ENCODE peak calls at places on chromosome 9, in four cellular contexts. E is breast epithelium, C is thoracic aorta, U is brain microvascular endothelial cell. K is an unnamed sample.

GRCh38 chr9:134185536-134186011 is 21.2 kb upstream of the RNU6ATAC start:
- DNase-seq in C (no peak), U (no peak), E (no peak), K (no peak)

GRCh38 chr9:108271646-108272349 is 584.0 kb downstream of the ACTL7B start:
- DNase-seq in U (peak), E (no peak), C (no peak), K (no peak)

GRCh38 chr9:116646661-116647514 is 40.2 kb upstream of the TRIM32 start:
- DNase-seq in C (no peak), E (no peak), U (peak), K (no peak)

GRCh38 chr9:105259274-105259673 is 14.8 kb downstream of the SLC44A1 start:
- DNase-seq in U (no peak), C (no peak), E (no peak), K (no peak)

GRCh38 chr9:38107811-38108304 is 38.8 kb upstream of the SHB start:
- DNase-seq in C (no peak), U (no peak), E (no peak), K (no peak)

GRCh38 chr9:21155501-21155900 is 11.0 kb downstream of the IFNA21 start:
- DNase-seq in C (no peak), U (peak), E (no peak), K (no peak)

GRCh38 chr9:9846538-9846937 is 766.3 kb downstream of the PTPRD start:
- DNase-seq in C (no peak), E (no peak), U (no peak), K (no peak)

GRCh38 chr9:86341007-86341491 is 13.2 kb downstream of the TUT7 start:
- DNase-seq in U (no peak), C (no peak), E (no peak), K (no peak)

GRCh38 chr9:38671372-38671731 is 48.6 kb downstream of the FAM240B start:
- DNase-seq in U (no peak), C (no peak), E (no peak), K (no peak)

GRCh38 chr9:96413312-96414221 is 4.6 kb downstream of the ZNF367 start:
- DNase-seq in U (no peak), C (no peak), E (no peak), K (no peak)

GRCh38 chr9:134970719-134971118 is 53.0 kb upstream of the FCN1 start:
- DNase-seq in E (peak), U (no peak), C (no peak), K (no peak)

GRCh38 chr9:132020845-132021510 is 58.7 kb downstream of the MED27 start:
- DNase-seq in C (no peak), U (no peak), E (no peak), K (no peak)

GRCh38 chr9:93903886-93904648 is 51.1 kb downstream of the BARX1 start:
- DNase-seq in U (no peak), C (no peak), E (no peak), K (no peak)

GRCh38 chr9:18531127-18531526 is 57.2 kb downstream of the ADAMTSL1 start:
- DNase-seq in C (no peak), U (no peak), E (no peak), K (no peak)

GRCh38 chr9:13971415-13971814 is 342.5 kb downstream of the NFIB start:
- DNase-seq in C (no peak), U (no peak), E (no peak), K (no peak)

GRCh38 chr9:136114606-136115005 is 4.1 kb downstream of the TMEM250 start:
- DNase-seq in U (no peak), C (no peak), E (no peak), K (no peak)

GRCh38 chr9:88387035-88387732 is 1.1 kb upstream of the SPIN1 start:
- DNase-seq in C (peak), E (no peak), U (peak), K (peak)

GRCh38 chr9:34591091-34591910 is 1.8 kb upstream of the CNTFR start:
- DNase-seq in E (peak), U (peak), C (no peak), K (peak)

GRCh38 chr9:111857555-111858211 is 38.9 kb upstream of the UGCG start:
- DNase-seq in U (peak), C (no peak), E (no peak), K (no peak)

GRCh38 chr9:111759762-111760639 is 34.7 kb downstream of the SHOC1 start:
- DNase-seq in U (peak), C (no peak), E (no peak), K (no peak)

DNA sequence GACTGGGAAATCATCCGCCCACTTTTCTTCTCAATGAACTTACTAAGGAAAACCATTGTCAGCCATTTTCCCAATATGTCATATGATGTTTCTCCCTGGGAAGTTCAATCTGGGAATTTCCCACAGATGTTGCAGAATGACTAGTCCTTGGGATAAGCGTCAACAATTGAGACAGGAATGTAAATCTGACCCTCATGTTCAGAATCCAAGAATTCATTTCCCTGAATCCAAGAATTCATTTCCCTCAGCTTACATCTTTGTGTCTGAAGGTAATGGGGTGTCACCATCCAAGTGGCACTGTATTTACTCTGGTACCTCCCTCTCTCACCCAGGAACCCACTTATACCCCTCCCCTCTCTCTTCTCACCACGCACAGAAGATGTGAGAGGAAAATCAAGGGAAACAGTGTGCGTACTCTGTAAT is 7.4 kb downstream of the KLF9 start:
- DNase-seq in U (peak), C (no peak), E (no peak), K (no peak)
- H3K27ac ChIP-seq in U (peak), C (peak), E (peak), K (peak)

GRCh38 chr9:102428305-102428704 is 566.8 kb upstream of the CYLC2 start:
- DNase-seq in E (no peak), C (no peak), U (no peak), K (no peak)
- TF ChIP-seq CTCF in E (no peak), C (no peak), U (no peak), K (no peak)

DNA sequence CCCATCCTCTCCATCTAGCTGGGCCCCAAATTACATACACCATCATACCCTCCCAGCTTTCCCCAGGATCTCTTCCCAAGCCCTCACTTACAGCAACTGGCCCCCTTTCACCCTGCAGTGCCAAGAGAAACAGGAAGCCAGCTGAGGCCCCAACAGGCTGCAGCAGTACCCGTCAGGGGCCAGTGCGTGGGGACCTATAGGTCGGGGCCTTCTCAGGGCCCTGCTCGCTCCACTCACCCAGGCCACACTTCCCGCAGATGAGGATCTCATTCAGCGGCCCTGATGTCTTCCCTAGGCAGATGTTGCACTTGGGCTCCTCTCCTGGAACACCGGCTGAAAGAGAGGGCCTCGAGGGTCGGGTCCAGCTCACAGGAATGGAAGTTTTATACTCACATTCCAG is 6.8 kb downstream of the PHF19 start:
- DNase-seq in U (no peak), E (no peak), C (no peak), K (no peak)
- H3K27ac ChIP-seq in U (no peak), E (peak), C (peak), K (peak)

DNA sequence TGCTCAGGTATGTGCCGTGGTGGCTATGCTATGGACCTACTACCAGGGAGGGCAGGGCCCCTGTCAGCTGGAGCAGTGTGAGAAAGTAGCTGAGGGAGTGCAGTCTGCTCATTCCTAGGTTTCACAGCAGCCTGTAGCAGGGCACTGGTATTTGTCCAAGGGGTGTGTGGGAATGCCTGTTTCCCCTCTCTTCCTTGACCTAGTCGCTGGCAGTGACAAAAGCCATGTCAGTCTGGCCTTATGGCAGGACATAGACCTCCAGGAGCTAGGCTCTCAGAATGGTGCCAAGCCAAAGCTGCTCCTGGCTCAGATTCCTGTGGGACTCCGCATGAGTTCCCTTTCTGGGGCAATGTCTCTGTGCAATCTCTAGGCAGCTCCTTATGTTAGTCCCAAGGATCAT is 253.9 kb upstream of the TYRP1 start:
- DNase-seq in C (no peak), E (no peak), U (no peak), K (no peak)
- TF ChIP-seq CTCF in C (no peak), E (no peak), U (no peak), K (no peak)

GRCh38 chr9:137689745-137690529 is 71.1 kb downstream of the EHMT1 start:
- DNase-seq in U (peak), C (no peak), E (no peak), K (no peak)
- H3K27ac ChIP-seq in U (peak), C (no peak), E (no peak), K (no peak)

GRCh38 chr9:127887792-127888191 is 10.3 kb upstream of the AK1 start:
- DNase-seq in U (no peak), C (no peak), E (no peak), K (no peak)
- TF ChIP-seq CTCF in U (peak), C (peak), E (no peak), K (no peak)

DNA sequence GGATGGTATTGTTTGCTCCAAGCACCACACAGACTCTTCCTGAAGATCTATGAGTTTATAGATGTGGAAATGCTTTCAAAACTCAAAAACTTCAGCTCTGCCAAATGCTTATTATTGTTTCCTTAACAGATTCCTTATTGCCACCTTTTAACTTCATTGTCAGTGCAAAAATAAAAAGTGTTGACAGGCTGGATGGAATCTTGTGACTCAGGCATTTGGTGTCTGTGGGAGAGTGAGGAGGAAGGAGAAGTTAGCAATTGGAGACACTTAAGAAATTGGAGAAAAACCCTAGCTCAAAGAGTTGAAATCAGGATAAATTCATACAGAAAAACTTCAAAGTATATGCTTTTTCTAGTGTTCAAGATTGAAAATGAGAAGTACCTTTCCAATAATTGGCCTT is 140.6 kb upstream of the PUM3 start:
- DNase-seq in U (no peak), E (no peak), C (no peak), K (no peak)
- H3K27ac ChIP-seq in U (no peak), E (no peak), C (no peak), K (no peak)

DNA sequence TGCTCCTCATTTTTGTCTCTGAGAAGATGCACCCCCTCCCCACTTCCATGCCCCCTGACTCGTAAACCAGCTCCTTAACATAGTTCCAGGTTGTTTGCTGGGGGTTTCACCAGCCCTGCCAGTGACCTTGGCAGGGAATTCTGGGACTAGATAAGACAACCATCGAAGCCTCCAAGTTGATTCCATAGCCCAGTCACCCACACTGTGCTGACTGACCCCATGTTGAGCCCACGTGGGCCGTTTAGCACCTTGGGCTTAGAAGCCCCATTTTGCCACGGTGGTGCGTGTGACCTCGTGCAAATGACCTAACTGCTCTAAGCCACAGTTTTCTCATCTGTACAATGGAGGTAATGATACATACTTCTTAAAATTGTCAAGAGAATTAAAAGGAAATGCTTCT is 24.6 kb downstream of the PSAT1 start:
- DNase-seq in C (no peak), E (no peak), U (no peak), K (no peak)
- TF ChIP-seq CTCF in C (no peak), E (no peak), U (no peak), K (no peak)